ENCODE peak calls at places on chromosome 4, in five cellular contexts. B, L, R, W and Q are unnamed samples.
A peak's percentile ranks its signal among the peaks of the same experiment; 100 is the strongest.

GRCh38 chr4:6008092-6008551 is 10.1 kb downstream of the C4orf50 start:
- DNase-seq in L (no peak), W (no peak), B (no peak), R (no peak), Q (peak; percentile 28)

GRCh38 chr4:106971586-106971985 is 64.5 kb downstream of the DKK2 start:
- DNase-seq in R (no peak), L (no peak), B (no peak), W (no peak), Q (no peak)

GRCh38 chr4:83758331-83758730 is 222.4 kb downstream of the GPAT3 start:
- DNase-seq in B (no peak), R (no peak), W (no peak), L (no peak), Q (no peak)

GRCh38 chr4:184427687-184428086 is 46.7 kb downstream of the IRF2 start:
- DNase-seq in W (no peak), L (no peak), B (no peak), R (no peak), Q (no peak)

GRCh38 chr4:138602664-138603063 is 360.5 kb upstream of the SLC7A11 start:
- DNase-seq in R (no peak), W (peak; percentile 96), B (no peak), L (no peak), Q (no peak)

GRCh38 chr4:48081196-48081595 is 52.9 kb downstream of the TXK start:
- DNase-seq in R (no peak), L (no peak), B (no peak), W (peak; percentile 42), Q (no peak)

GRCh38 chr4:64584981-64585557 is 175.8 kb upstream of the TECRL start:
- DNase-seq in W (peak; percentile 32), L (no peak), R (no peak), B (peak; percentile 53), Q (no peak)

GRCh38 chr4:5100336-5100735 is 49.1 kb downstream of the STK32B start:
- DNase-seq in W (no peak), L (no peak), R (no peak), B (no peak), Q (no peak)

GRCh38 chr4:170071196-170071595 is 18.6 kb downstream of the AADAT start:
- DNase-seq in W (no peak), B (no peak), L (no peak), R (no peak), Q (no peak)

GRCh38 chr4:74456056-74456744 is 11.3 kb downstream of the AREG start:
- DNase-seq in B (peak; percentile 34), W (no peak), R (no peak), L (no peak), Q (no peak)

DNA sequence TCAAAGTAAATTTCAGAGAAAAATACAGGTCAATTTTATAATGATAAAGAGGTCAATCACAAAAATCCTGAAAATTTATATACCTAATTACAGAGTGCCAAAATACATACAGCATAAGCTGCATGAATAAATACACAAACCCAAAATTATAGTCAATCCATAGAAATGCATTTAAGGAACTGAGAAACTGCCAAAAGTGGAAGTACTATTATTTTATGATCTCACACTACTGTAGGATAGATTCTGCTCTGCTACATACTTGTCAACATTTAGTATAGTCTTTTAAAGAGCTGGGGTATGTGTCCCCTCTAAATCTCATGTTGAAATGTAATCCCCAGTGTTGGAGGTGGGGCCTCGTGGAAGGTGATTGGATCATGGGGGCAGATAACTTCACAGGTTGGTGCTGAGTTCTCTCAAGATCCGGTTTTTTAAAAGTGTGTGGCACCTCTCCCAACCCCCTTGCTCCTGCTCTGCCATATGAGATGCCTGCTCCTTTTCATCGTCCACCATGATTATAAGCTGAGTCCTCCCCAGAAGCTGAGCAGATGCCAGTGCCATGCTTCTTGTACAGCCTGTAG is 31.8 kb downstream of the CHIC2 start:
- DNase-seq in B (no peak), W (no peak), R (no peak), L (no peak), Q (no peak)
- H3K4me3 ChIP-seq in B (no peak overlapping the region), W (no peak overlapping the region), R (no peak overlapping the region), L (no peak overlapping the region), Q (no peak overlapping the region)

DNA sequence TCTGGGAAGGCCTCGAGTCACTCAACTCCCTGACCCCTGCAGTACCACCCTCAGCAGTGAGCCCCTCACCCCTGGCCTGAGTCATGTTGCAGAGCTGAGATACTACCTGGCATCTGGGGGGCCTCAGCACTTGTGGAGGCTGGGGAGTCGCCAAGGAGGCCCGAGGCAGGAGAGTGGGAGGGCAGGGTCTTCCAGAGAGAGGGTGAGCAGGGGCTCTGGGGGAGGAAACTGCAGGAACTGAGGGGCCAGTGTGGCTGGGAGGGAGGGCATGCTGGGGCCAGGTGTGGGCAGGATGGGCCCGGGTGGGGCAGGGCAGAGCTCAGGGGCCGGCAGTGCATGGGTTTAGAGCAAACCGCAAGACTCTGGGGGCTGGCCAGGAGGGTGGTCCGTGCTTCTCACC is 59.7 kb downstream of the SORCS2 start:
- DNase-seq in B (no peak), L (no peak), R (no peak), W (no peak), Q (peak; percentile 38)
- H3K4me3 ChIP-seq in B (no peak overlapping the region), L (no peak overlapping the region), R (no peak overlapping the region), W (no peak overlapping the region), Q (no peak overlapping the region)

GRCh38 chr4:108171541-108172230 is 3.0 kb upstream of the LEF1 start:
- DNase-seq in W (no peak), L (no peak), B (no peak), R (no peak), Q (no peak)
- H3K4me3 ChIP-seq in W (peak overlapping the region; percentile 28), L (peak overlapping the region; percentile 49), B (no peak overlapping the region), R (no peak overlapping the region), Q (no peak overlapping the region)

GRCh38 chr4:9782136-9782436 is 652 bp downstream of the DRD5 start:
- DNase-seq in L (no peak), R (no peak), W (no peak), B (no peak), Q (no peak)

GRCh38 chr4:9785926-9786325 is 4.5 kb downstream of the DRD5 start:
- DNase-seq in L (no peak), B (no peak), R (no peak), W (no peak), Q (no peak)

GRCh38 chr4:9781343-9782135 is at the start of gene DRD5:
- DNase-seq in L (no peak), B (no peak), R (no peak), W (no peak), Q (no peak)
- H3K4me3 ChIP-seq in L (no peak within 1 kb of the TSS), B (no peak within 1 kb of the TSS), R (no peak within 1 kb of the TSS), W (no peak within 1 kb of the TSS), Q (no peak within 1 kb of the TSS)